ENCODE peak calls at places on chromosome 21, in four cellular contexts. K is left ventricle myocardium inferior, C is PC-3, F is HCT116. P is an unnamed sample. For H3K4me1 and H3K9me3, the result is how much of the 10 kb centered on the place peaks cover.

GRCh38 chr21:41245509-41246135 is 71.0 kb upstream of the FAM3B start:
- DNase-seq in K (no peak), C (no peak), F (no peak), P (no peak)

GRCh38 chr21:29238052-29238966 is 60.4 kb upstream of the BACH1 start:
- DNase-seq in K (no peak), C (no peak), F (no peak), P (no peak)

GRCh38 chr21:16075594-16076282 is 346.0 kb downstream of the USP25 start:
- DNase-seq in K (no peak), C (no peak), F (no peak), P (no peak)

GRCh38 chr21:38869946-38870345 is 64.2 kb downstream of the ETS2 start:
- DNase-seq in K (no peak), C (no peak), F (no peak), P (peak)

GRCh38 chr21:41328660-41329300 is 12.2 kb downstream of the FAM3B start:
- DNase-seq in K (no peak), C (no peak), F (no peak), P (no peak)

GRCh38 chr21:28207776-28208175 is 784.9 kb downstream of the LTN1 start:
- DNase-seq in K (no peak), C (peak), F (no peak), P (no peak)

GRCh38 chr21:34592120-34592561 is 22.8 kb downstream of the RCAN1 start:
- DNase-seq in K (peak), C (no peak), F (no peak), P (peak)

GRCh38 chr21:27369234-27369633 is 402.3 kb upstream of the ADAMTS5 start:
- DNase-seq in K (no peak), C (no peak), F (no peak), P (no peak)

GRCh38 chr21:15669247-15669646 is 60.5 kb upstream of the USP25 start:
- DNase-seq in K (no peak), C (no peak), F (no peak), P (no peak)

GRCh38 chr21:31366825-31367224 is 22.8 kb upstream of the TIAM1 start:
- DNase-seq in K (no peak), C (peak), F (peak), P (no peak)

GRCh38 chr21:15273244-15273643 is 208.4 kb upstream of the NRIP1 start:
- DNase-seq in K (no peak), C (no peak), F (no peak), P (no peak)

GRCh38 chr21:34888569-34889286 is 160.4 kb downstream of the RUNX1 start:
- DNase-seq in K (peak), C (peak), F (peak), P (peak)

GRCh38 chr21:8990326-8991087 is 1530.9 kb upstream of the TPTE start:
- DNase-seq in K (no peak), C (peak), F (no peak), P (no peak)

GRCh38 chr21:25997788-25998611 is 172.6 kb downstream of the APP start:
- DNase-seq in K (no peak), C (peak), F (peak), P (peak)

GRCh38 chr21:36030581-36031189 is 29.6 kb downstream of the SETD4 start:
- DNase-seq in K (no peak), C (peak), F (no peak), P (peak)

GRCh38 chr21:17853393-17854275 is 34.5 kb upstream of the C21orf91 start:
- DNase-seq in K (no peak), C (no peak), F (no peak), P (no peak)

GRCh38 chr21:29105218-29105617 is 25.2 kb upstream of the MAP3K7CL start:
- DNase-seq in K (no peak), C (peak), F (no peak), P (peak)

GRCh38 chr21:42159560-42160110 is 59.3 kb upstream of the ABCG1 start:
- DNase-seq in K (no peak), C (no peak), F (no peak), P (no peak)

GRCh38 chr21:30194701-30195299 is 21.1 kb downstream of the CLDN8 start:
- DNase-seq in K (no peak), C (peak), F (no peak), P (peak)

GRCh38 chr21:30227128-30227527 is 11.2 kb upstream of the CLDN8 start:
- DNase-seq in K (no peak), C (no peak), F (no peak), P (peak)

GRCh38 chr21:39660191-39660590 is 47.5 kb downstream of the B3GALT5 start:
- DNase-seq in K (peak), C (peak), F (no peak), P (peak)

GRCh38 chr21:42351626-42352432 is 1.0 kb upstream of the TFF2 start:
- DNase-seq in K (no peak), C (no peak), F (no peak), P (no peak)

GRCh38 chr21:28142692-28143091 is 850.0 kb downstream of the LTN1 start:
- DNase-seq in K (no peak), C (peak), F (no peak), P (no peak)

GRCh38 chr21:36707763-36708511 is 9.0 kb downstream of the SIM2 start:
- DNase-seq in K (no peak), C (no peak), F (no peak), P (no peak)

GRCh38 chr21:34073749-34074282 is 438 bp downstream of the MRPS6 start:
- DNase-seq in K (peak), C (peak), F (no peak), P (peak)

GRCh38 chr21:25080161-25080560 is 527.1 kb downstream of the MRPL39 start:
- DNase-seq in K (no peak), C (no peak), F (no peak), P (no peak)

GRCh38 chr21:41437754-41438153 is 11.7 kb downstream of the MX1 start:
- DNase-seq in K (no peak), C (no peak), F (no peak), P (no peak)

GRCh38 chr21:25457411-25457810 is 149.9 kb downstream of the MRPL39 start:
- DNase-seq in K (no peak), C (peak), F (no peak), P (peak)

DNA sequence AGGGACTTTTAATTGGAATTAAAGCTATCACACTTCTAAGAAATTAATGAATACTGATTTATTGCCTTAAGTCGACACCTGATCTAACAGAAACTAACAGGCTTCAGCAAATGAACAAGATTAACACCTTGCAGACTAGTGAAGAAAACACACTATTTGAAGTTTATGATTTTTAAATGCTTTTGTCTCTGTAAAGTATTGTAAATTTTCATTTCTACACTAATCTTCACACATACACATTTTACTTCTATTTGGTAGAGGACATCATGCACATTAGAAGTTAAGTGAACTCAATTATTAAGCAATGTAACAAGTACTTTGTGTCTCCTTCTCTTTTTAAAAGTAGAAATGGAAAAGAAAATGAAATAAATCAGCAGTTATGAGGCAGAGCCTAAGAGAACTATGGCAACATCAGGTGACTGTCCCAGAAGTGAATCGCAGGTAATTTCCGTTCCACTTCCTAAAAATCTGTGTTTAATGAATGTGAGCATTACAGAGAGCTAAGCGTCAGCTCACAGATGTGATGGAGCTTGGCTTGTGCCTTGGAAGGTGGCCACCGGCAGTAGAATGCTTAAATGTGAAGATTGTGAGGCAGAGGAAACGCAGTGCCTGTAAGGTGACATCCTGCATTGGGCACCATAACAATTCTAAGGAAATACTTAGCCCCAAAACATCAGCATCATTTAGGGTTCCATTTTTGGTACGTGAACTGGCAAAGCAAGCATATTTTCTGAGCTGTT is 1.2 kb downstream of the PRMT2 start:
- DNase-seq in K (no peak), C (peak), F (no peak), P (no peak)
- H3K4me1 ChIP-seq in K (half or more), C (under half), F (under half), P (under half)

DNA sequence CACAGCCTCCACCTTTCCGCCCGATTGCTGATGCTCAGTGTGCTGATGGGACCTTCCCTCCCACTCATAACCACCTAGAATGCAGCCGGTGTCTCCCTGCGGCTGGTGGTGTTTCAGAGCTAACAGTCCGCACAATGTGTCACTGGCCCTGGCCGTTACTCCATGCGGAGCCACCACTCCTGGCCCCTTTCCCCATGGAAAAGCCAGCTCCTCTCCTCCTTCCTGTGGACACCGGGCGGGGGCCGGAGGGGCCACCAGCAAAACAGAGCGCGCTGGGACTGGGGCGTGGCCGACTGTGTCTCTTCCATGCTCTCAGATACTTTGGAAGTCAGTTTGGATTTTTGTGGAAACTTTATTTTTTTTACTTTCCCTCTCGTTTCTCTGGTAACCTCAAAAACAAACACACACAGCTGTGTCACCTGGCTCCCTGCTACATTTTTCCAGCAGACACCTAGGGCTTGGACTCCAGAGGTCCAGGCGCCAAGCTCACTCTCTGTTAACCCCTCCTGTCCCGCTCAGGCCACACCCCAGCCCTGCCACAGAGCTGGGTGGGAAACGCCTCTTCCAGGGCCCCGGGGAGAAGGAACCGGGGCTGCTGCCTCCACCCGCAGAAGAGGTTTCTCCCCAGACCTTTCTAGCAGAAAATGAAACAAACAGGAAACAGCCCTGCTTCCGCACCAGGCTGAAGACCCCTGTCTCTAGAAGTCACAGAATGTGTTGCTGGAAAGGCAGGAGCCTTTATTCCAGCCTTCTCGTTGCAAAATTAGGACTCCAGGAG is 32.5 kb upstream of the COL6A2 start:
- DNase-seq in K (peak), C (peak), F (no peak), P (no peak)
- H3K9me3 ChIP-seq in K (under half), C (under half), F (under half), P (under half)

GRCh38 chr21:44437371-44437695 is 18.0 kb upstream of the LRRC3 start:
- DNase-seq in K (no peak), C (no peak), F (no peak), P (no peak)

GRCh38 chr21:44438531-44439210 is 16.6 kb upstream of the LRRC3 start:
- DNase-seq in K (peak), C (no peak), F (no peak), P (peak)

GRCh38 chr21:44436111-44436611 is 19.1 kb upstream of the LRRC3 start:
- DNase-seq in K (peak), C (no peak), F (no peak), P (no peak)

GRCh38 chr21:44437696-44438431 is 17.4 kb upstream of the LRRC3 start:
- DNase-seq in K (no peak), C (no peak), F (no peak), P (no peak)

DNA sequence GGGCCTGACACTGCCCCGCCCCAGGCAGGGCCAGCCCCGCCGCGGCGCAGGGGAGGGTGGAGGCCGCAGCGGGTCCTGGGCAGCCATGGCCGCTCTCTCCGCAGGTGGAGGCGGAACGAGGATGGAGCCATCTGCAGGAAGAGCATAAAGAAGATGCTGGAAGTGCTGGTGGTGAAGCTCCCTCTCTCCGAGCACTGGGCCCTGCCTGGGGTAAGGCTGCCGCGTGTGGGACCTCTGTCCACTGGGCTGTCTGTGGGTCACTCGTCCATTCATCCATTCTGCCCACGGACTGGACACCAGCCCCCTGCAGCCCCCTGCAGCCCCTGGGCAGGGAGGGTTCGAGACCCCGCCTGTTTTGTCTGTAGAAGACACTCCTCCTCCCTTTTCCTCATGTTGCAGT is 18.4 kb upstream of the LRRC3 start:
- DNase-seq in K (peak), C (no peak), F (no peak), P (no peak)
- H3K27ac ChIP-seq in K (no peak), C (no peak), F (no peak), P (no peak)

GRCh38 chr21:43643193-43643592 is 16.1 kb downstream of the HSF2BP start:
- DNase-seq in K (no peak), C (no peak), F (no peak), P (no peak)
- H3K4me1 ChIP-seq in K (under half), C (under half), F (under half), P (under half)